ENCODE peak calls at places on chromosome 18, in seven cellular contexts. O, K, F, M, S, C and U are unnamed samples.

GRCh38 chr18:35091841-35092240 is 50.6 kb downstream of the MAPRE2 start:
- DNase-seq in F (no peak), O (no peak), S (no peak), C (no peak), M (peak), K (no peak), U (no peak)

GRCh38 chr18:68928762-68929675 is 131.1 kb downstream of the CCDC102B start:
- DNase-seq in S (no peak), F (no peak), M (no peak), K (no peak), O (no peak), C (no peak), U (no peak)

GRCh38 chr18:13136056-13136688 is 82.4 kb upstream of the LDLRAD4 start:
- DNase-seq in K (no peak), C (peak), F (no peak), S (peak), O (no peak), M (no peak), U (no peak)

GRCh38 chr18:77107218-77107815 is 25.3 kb downstream of the MBP start:
- DNase-seq in S (no peak), C (no peak), M (no peak), O (peak), F (no peak), K (no peak), U (no peak)

GRCh38 chr18:78192044-78192443 is 787.6 kb upstream of the SALL3 start:
- DNase-seq in K (no peak), O (no peak), C (peak), F (no peak), M (no peak), S (no peak), U (no peak)

GRCh38 chr18:46536215-46536874 is 120.7 kb downstream of the LOXHD1 start:
- DNase-seq in M (peak), C (no peak), O (no peak), S (no peak), K (no peak), F (no peak), U (no peak)

GRCh38 chr18:79405781-79406575 is 10.2 kb downstream of the NFATC1 start:
- DNase-seq in M (no peak), O (peak), C (no peak), S (peak), F (peak), K (no peak), U (no peak)

GRCh38 chr18:64966667-64967066 is 784.1 kb upstream of the CDH7 start:
- DNase-seq in S (no peak), K (no peak), O (no peak), F (no peak), C (no peak), M (peak), U (no peak)

GRCh38 chr18:52617931-52618330 is 277.9 kb downstream of the DCC start:
- DNase-seq in C (no peak), O (no peak), M (no peak), K (no peak), S (no peak), F (no peak), U (peak)

GRCh38 chr18:67519582-67519981 is 3.1 kb upstream of the DSEL start:
- DNase-seq in S (no peak), K (no peak), F (no peak), O (no peak), C (no peak), M (peak), U (peak)

GRCh38 chr18:74806700-74807416 is 209.2 kb downstream of the ZNF407 start:
- DNase-seq in C (no peak), O (no peak), F (no peak), K (no peak), S (no peak), M (peak), U (peak)

GRCh38 chr18:49621851-49622351 is 60.0 kb downstream of the LIPG start:
- DNase-seq in S (no peak), M (no peak), K (no peak), C (no peak), F (no peak), O (peak), U (no peak)